ENCODE peak calls at places on chromosome 12, in four cellular contexts. C is astrocyte of the spinal cord, J is GM12864, V is GM23248. Y is an unnamed sample.

GRCh38 chr12:105798249-105798835 is 340.4 kb downstream of the NUAK1 start:
- DNase-seq in C (no peak), J (no peak), V (no peak), Y (no peak)

GRCh38 chr12:13537623-13538022 is 341.1 kb downstream of the EMP1 start:
- DNase-seq in C (no peak), J (peak; percentile 8), V (no peak), Y (no peak)

GRCh38 chr12:79844693-79845092 is 90.2 kb downstream of the PPP1R12A start:
- DNase-seq in C (peak; percentile 71), J (no peak), V (peak; percentile 68), Y (peak; percentile 9)

GRCh38 chr12:44874981-44875416 is 1.1 kb downstream of the NELL2 start:
- DNase-seq in C (no peak), J (no peak), V (peak; percentile 7), Y (no peak)

GRCh38 chr12:67486671-67487070 is 161.9 kb upstream of the DYRK2 start:
- DNase-seq in C (no peak), J (no peak), V (no peak), Y (no peak)

GRCh38 chr12:105924526-105925208 is 214.1 kb downstream of the NUAK1 start:
- DNase-seq in C (no peak), J (no peak), V (no peak), Y (no peak)

GRCh38 chr12:92234533-92234932 is 88.9 kb upstream of the BTG1 start:
- DNase-seq in C (peak; percentile 17), J (no peak), V (no peak), Y (no peak)

GRCh38 chr12:120225852-120226640 is 25.1 kb upstream of the RPLP0 start:
- DNase-seq in C (no peak), J (no peak), V (no peak), Y (no peak)

GRCh38 chr12:11902525-11902875 is 168.2 kb upstream of the BCL2L14 start:
- DNase-seq in C (no peak), J (no peak), V (no peak), Y (no peak)
- H3K4me3 ChIP-seq in C (no peak overlapping the region), J (no peak overlapping the region), V (no peak overlapping the region), Y (no peak overlapping the region)

GRCh38 chr12:122888232-122888752 is 7.6 kb downstream of the VPS37B start:
- DNase-seq in C (peak; percentile 81), J (no peak), V (peak; percentile 56), Y (no peak)
- H3K4me3 ChIP-seq in C (no peak overlapping the region), J (peak overlapping the region; percentile 2), V (peak overlapping the region; percentile 11), Y (no peak overlapping the region)

DNA sequence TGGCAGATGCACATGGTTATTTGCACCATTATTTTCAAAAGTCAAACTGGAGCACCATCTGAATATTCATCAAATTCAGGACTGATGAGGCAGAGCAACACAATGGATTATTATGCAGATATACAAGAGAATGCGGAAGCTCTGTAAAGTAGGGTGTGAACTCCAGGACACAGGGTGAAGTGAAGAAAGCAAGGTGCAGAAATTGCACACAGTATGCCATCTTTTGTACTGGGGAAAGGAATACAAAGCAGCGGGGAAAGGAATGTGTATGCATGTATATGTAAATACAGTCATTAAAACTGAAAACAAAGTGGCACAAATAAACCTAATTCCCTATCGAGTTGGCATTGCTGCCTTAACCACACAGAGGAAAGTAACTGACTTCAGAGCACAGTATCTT is 22.7 kb upstream of the CLEC4E start:
- DNase-seq in C (no peak), J (no peak), V (no peak), Y (no peak)
- H3K4me3 ChIP-seq in C (no peak overlapping the region), J (no peak overlapping the region), V (no peak overlapping the region), Y (no peak overlapping the region)

GRCh38 chr12:80977356-80977755 is 39.6 kb upstream of the LIN7A start:
- DNase-seq in C (peak; percentile 4), J (no peak), V (no peak), Y (no peak)

GRCh38 chr12:80979821-80980220 is 42.1 kb upstream of the LIN7A start:
- DNase-seq in C (no peak), J (no peak), V (no peak), Y (no peak)

GRCh38 chr12:80979251-80979650 is 41.5 kb upstream of the LIN7A start:
- DNase-seq in C (no peak), J (no peak), V (no peak), Y (no peak)
- H3K4me3 ChIP-seq in C (no peak overlapping the region), J (no peak overlapping the region), V (no peak overlapping the region), Y (no peak overlapping the region)

GRCh38 chr12:132551271-132552120 is 58.9 kb downstream of the LRCOL1 start:
- DNase-seq in C (no peak), J (no peak), V (no peak), Y (no peak)
- H3K4me3 ChIP-seq in C (no peak overlapping the region), J (no peak overlapping the region), V (no peak overlapping the region), Y (no peak overlapping the region)

DNA sequence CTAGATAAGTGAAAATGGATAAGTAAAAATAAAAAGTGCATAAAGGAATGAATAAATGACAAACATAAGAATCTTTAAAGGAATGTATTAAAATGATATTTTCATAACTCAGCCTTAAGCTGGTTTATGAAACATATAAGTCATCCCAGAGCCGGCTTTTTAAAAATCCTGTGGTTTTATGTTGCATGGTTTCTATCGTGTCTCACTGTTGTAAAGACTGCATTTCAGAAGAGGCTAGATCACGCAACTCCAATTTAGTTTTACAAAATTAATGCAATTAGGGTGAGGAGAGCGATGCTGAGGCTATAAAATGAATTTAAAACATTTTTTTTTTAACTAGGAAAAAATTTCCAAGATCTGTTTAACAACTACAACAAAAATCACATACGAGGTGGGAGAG is 361.0 kb upstream of the PDE3A start:
- DNase-seq in C (no peak), J (no peak), V (peak; percentile 69), Y (no peak)
- H3K4me3 ChIP-seq in C (no peak overlapping the region), J (no peak overlapping the region), V (peak overlapping the region; percentile 43), Y (no peak overlapping the region)

Y was measured in HFF-Myc.